ENCODE peak calls at places on chromosomes 4 and X, in eight cellular contexts. L is transverse colon, Y is MM.1S, R is A549, D is left lung, Q is sigmoid colon, O is lower lobe of right lung, Z is K562. K is an unnamed sample.

GRCh38 chr4:30721353-30722091 is 1.4 kb downstream of the PCDH7 start:
- DNase-seq in L (peak; percentile 37), Y (no peak), R (peak; percentile 12), D (peak; percentile 34), Q (peak; percentile 72), O (no peak), Z (no peak), K (no peak)

GRCh38 chr4:66959207-66959606 is 586.1 kb downstream of the CENPC start:
- DNase-seq in L (no peak), Y (no peak), R (no peak), D (no peak), Q (no peak), O (no peak), Z (no peak), K (no peak)

GRCh38 chrX:148929686-148930085 is 429.3 kb downstream of the AFF2 start:
- DNase-seq in L (no peak), Y (no peak), R (no peak), D (no peak), Q (no peak), O (no peak), Z (no peak), K (no peak)

GRCh38 chr4:84632092-84632491 is 49.2 kb downstream of the CDS1 start:
- DNase-seq in L (no peak), Y (no peak), R (no peak), D (no peak), Q (no peak), O (no peak), Z (no peak), K (no peak)

GRCh38 chrX:69073241-69073640 is 92.0 kb downstream of the PJA1 start:
- DNase-seq in L (no peak), Y (no peak), R (no peak), D (no peak), Q (no peak), O (no peak), Z (no peak), K (no peak)

GRCh38 chr4:68011684-68012083 is 48.4 kb upstream of the TMPRSS11A start:
- DNase-seq in L (no peak), Y (peak; percentile 82), R (no peak), D (no peak), Q (no peak), O (no peak), Z (no peak), K (no peak)

GRCh38 chrX:22589845-22590244 is 317.1 kb downstream of the CBLL2 start:
- DNase-seq in L (no peak), Y (no peak), R (no peak), D (no peak), Q (no peak), O (no peak), Z (no peak), K (no peak)

GRCh38 chr4:8202526-8203375 is 3.7 kb downstream of the SH3TC1 start:
- DNase-seq in L (no peak), Y (no peak), R (no peak), D (no peak), Q (no peak), O (no peak), Z (no peak), K (no peak)

GRCh38 chrX:155956649-155957048 is 40.8 kb upstream of the IL9R start:
- DNase-seq in L (no peak), Y (no peak), R (no peak), D (no peak), Q (no peak), O (no peak), Z (no peak), K (no peak)

GRCh38 chrX:2589186-2590020 is 88.6 kb upstream of the DHRSX start:
- DNase-seq in L (no peak), Y (no peak), R (no peak), D (no peak), Q (no peak), O (no peak), Z (no peak), K (peak; percentile 25)

GRCh38 chrX:17025903-17026302 is 79.4 kb downstream of the REPS2 start:
- DNase-seq in L (no peak), Y (no peak), R (no peak), D (no peak), Q (no peak), O (no peak), Z (no peak), K (no peak)

GRCh38 chrX:71542411-71542810 is 9.5 kb downstream of the OGT start:
- DNase-seq in L (no peak), Y (no peak), R (no peak), D (no peak), Q (no peak), O (no peak), Z (no peak), K (no peak)

GRCh38 chr4:1532549-1533395 is 126.5 kb upstream of the NKX1-1 start:
- DNase-seq in L (no peak), Y (no peak), R (no peak), D (no peak), Q (no peak), O (peak; percentile 36), Z (no peak), K (no peak)

GRCh38 chr4:1531683-1532548 is 125.7 kb upstream of the NKX1-1 start:
- DNase-seq in L (no peak), Y (no peak), R (no peak), D (no peak), Q (peak; percentile 56), O (peak; percentile 27), Z (no peak), K (no peak)

GRCh38 chr4:1534076-1534872 is 128.0 kb upstream of the NKX1-1 start:
- DNase-seq in L (no peak), Y (no peak), R (no peak), D (no peak), Q (peak; percentile 46), O (peak; percentile 31), Z (no peak), K (no peak)

GRCh38 chr4:1534876-1535526 is 128.8 kb upstream of the NKX1-1 start:
- DNase-seq in L (no peak), Y (no peak), R (no peak), D (no peak), Q (peak; percentile 52), O (peak; percentile 29), Z (no peak), K (no peak)

GRCh38 chr4:1533501-1534064 is 127.3 kb upstream of the NKX1-1 start:
- DNase-seq in L (no peak), Y (no peak), R (no peak), D (no peak), Q (no peak), O (peak; percentile 42), Z (no peak), K (no peak)
- TF ChIP-seq CTCF in L (no peak), Y (no peak), R (no peak), D (no peak), Q (no peak), O (no peak), Z (no peak), K (no peak)

GRCh38 chrX:131734621-131735020 is 190.7 kb downstream of the OR13H1 start:
- DNase-seq in L (peak; percentile 85), Y (peak; percentile 89), R (no peak), D (peak; percentile 77), Q (peak; percentile 93), O (no peak), Z (no peak), K (no peak)
- H3K27ac ChIP-seq in L (peak overlapping the region; percentile 11), Y (peak overlapping the region; percentile 56), R (no peak overlapping the region), D (no peak overlapping the region), Q (peak overlapping the region; percentile 70), O (no peak overlapping the region), Z (no peak overlapping the region), K (no peak overlapping the region)

GRCh38 chr4:1136028-1136427 is 22.7 kb upstream of the RNF212 start:
- DNase-seq in L (peak; percentile 50), Y (peak; percentile 51), R (no peak), D (no peak), Q (no peak), O (peak; percentile 59), Z (no peak), K (no peak)

GRCh38 chr4:1133033-1133432 is 19.7 kb upstream of the RNF212 start:
- DNase-seq in L (no peak), Y (no peak), R (no peak), D (no peak), Q (no peak), O (no peak), Z (no peak), K (no peak)

GRCh38 chr4:1137850-1138249 is 24.5 kb upstream of the RNF212 start:
- DNase-seq in L (no peak), Y (no peak), R (no peak), D (no peak), Q (no peak), O (no peak), Z (no peak), K (no peak)

DNA sequence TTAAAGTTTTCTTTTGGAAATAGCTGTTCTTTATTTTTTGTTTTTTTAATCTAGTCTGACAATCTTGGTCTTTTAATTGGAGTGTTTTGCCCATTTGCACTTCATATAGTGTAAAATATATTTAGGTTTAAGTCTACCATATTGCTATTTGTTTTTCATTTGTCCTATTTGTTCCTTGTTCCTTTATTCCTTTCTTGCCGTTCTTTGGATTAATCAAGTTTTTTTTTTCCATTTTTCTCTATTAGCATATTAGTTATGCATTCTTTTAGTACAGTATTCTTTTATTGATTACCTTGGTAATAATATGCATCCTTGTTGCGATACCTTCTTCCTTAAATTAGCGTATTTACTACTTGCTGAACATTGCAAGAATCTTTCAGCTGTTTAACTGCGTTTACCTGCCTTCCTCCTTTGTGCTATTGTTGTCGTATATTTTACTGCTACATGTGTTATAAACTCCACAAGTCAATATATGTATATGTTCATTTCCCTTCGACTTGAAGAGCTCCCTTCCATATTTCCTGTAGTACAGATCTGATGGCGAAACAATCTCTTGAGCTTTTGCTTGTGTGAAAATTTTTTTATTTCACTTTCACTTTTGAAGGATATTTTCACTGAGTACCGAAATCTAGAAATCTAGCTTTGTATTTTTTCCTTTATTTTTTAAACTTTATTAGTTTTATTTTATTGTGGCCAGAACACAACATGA is 23.9 kb upstream of the RNF212 start:
- DNase-seq in L (no peak), Y (peak; percentile 40), R (no peak), D (no peak), Q (no peak), O (no peak), Z (no peak), K (no peak)
- H3K4me1 ChIP-seq in L (no peaks in the 10 kb centered on the region), Y (peaks cover 5% of the 10 kb centered on the region), R (no peaks in the 10 kb centered on the region), D (no peaks in the 10 kb centered on the region), Q (no peaks in the 10 kb centered on the region), O (peaks cover 5% of the 10 kb centered on the region), Z (no peaks in the 10 kb centered on the region), K (no peaks in the 10 kb centered on the region)

GRCh38 chrX:108224218-108224617 is 132.6 kb downstream of the ATG4A start:
- DNase-seq in L (no peak), Y (no peak), R (no peak), D (no peak), Q (no peak), O (no peak), Z (no peak), K (no peak)

GRCh38 chrX:108221481-108221880 is 129.9 kb downstream of the ATG4A start:
- DNase-seq in L (no peak), Y (no peak), R (no peak), D (no peak), Q (no peak), O (no peak), Z (no peak), K (no peak)

GRCh38 chrX:108224727-108225455 is 133.3 kb downstream of the ATG4A start:
- DNase-seq in L (no peak), Y (peak; percentile 24), R (peak; percentile 38), D (no peak), Q (no peak), O (no peak), Z (peak; percentile 43), K (no peak)

GRCh38 chrX:108225456-108225730 is 133.8 kb downstream of the ATG4A start:
- DNase-seq in L (no peak), Y (no peak), R (no peak), D (no peak), Q (no peak), O (no peak), Z (no peak), K (no peak)

GRCh38 chrX:108223606-108224005 is 132.0 kb downstream of the ATG4A start:
- DNase-seq in L (no peak), Y (no peak), R (no peak), D (no peak), Q (no peak), O (no peak), Z (no peak), K (no peak)
- TF ChIP-seq CTCF in L (no peak), Y (no peak), R (no peak), D (no peak), Q (no peak), O (no peak), Z (no peak), K (no peak)